ENCODE peak calls at places on chromosomes 7 and 10, in six cellular contexts. I is cardiac muscle cell; D is retina; W is activated CD8-positive, alpha-beta memory T cell treated with anti-CD3 and anti-CD28 coated beads for 48 hours; K is brain pericyte; U is GM23338. V is an unnamed sample.

GRCh38 chr7:44638611-44639557 is 32.5 kb downstream of the OGDH start:
- DNase-seq in I (peak; percentile 72), D (peak; percentile 6), W (peak; percentile 58), K (no peak), U (peak; percentile 53), V (peak; percentile 56)

GRCh38 chr7:732094-732541 is 5.0 kb upstream of the PRKAR1B start:
- DNase-seq in I (no peak), D (no peak), W (no peak), K (peak; percentile 22), U (peak; percentile 71), V (peak; percentile 74)

GRCh38 chr10:87667503-87667902 is 7.8 kb downstream of the PAPSS2 start:
- DNase-seq in I (no peak), D (no peak), W (no peak), K (no peak), U (no peak), V (no peak)

GRCh38 chr7:7505936-7506335 is 29.7 kb downstream of the COL28A1 start:
- DNase-seq in I (no peak), D (no peak), W (no peak), K (no peak), U (no peak), V (no peak)

GRCh38 chr7:15685358-15686181 is 913 bp downstream of the MEOX2 start:
- DNase-seq in I (peak; percentile 83), D (peak; percentile 68), W (no peak), K (no peak), U (peak; percentile 74), V (peak; percentile 66)

GRCh38 chr7:120950026-120950538 is 495 bp upstream of the ING3 start:
- DNase-seq in I (no peak), D (no peak), W (no peak), K (no peak), U (no peak), V (no peak)

GRCh38 chr7:137976700-137977099 is 25.2 kb downstream of the CREB3L2 start:
- DNase-seq in I (no peak), D (no peak), W (no peak), K (no peak), U (no peak), V (no peak)

GRCh38 chr10:89332718-89333281 is 5.0 kb downstream of the IFIT3 start:
- DNase-seq in I (no peak), D (no peak), W (no peak), K (no peak), U (no peak), V (no peak)

GRCh38 chr7:157460721-157461120 is 123.9 kb downstream of the DNAJB6 start:
- DNase-seq in I (no peak), D (no peak), W (no peak), K (no peak), U (no peak), V (no peak)

GRCh38 chr7:20283997-20284396 is 46.7 kb upstream of the ITGB8 start:
- DNase-seq in I (no peak), D (no peak), W (no peak), K (no peak), U (no peak), V (no peak)

GRCh38 chr7:2190531-2190930 is 42.2 kb downstream of the MAD1L1 start:
- DNase-seq in I (no peak), D (no peak), W (no peak), K (no peak), U (no peak), V (no peak)

V was measured in pancreas.